ENCODE peak calls at places on chromosomes 16 and 17, in nine cellular contexts. One of them, this sample, is unnamed.

GRCh38 chr16:53517851-53518250 is 14.8 kb upstream of the AKTIP start:
- DNase-seq in WTC11: no peak
- DNase-seq in body of pancreas: no peak
- DNase-seq in AG10803: no peak
- DNase-seq in OCI-LY7: no peak
- DNase-seq in fibroblast of the aortic adventitia: no peak
- DNase-seq in tibial artery: no peak
- DNase-seq in Caco-2: no peak
- DNase-seq in bronchial epithelial cell: no peak
- DNase-seq in this sample: no peak

GRCh38 chr16:31371619-31372484 is 16.9 kb downstream of the ITGAX start:
- DNase-seq in WTC11: no peak
- DNase-seq in body of pancreas: no peak
- DNase-seq in AG10803: no peak
- DNase-seq in OCI-LY7: no peak
- DNase-seq in fibroblast of the aortic adventitia: no peak
- DNase-seq in tibial artery: no peak
- DNase-seq in Caco-2: no peak
- DNase-seq in bronchial epithelial cell: no peak
- DNase-seq in this sample: no peak

GRCh38 chr17:69142473-69142802 is 743 bp upstream of the ABCA6 start:
- DNase-seq in WTC11: no peak
- DNase-seq in body of pancreas: peak
- DNase-seq in AG10803: peak
- DNase-seq in OCI-LY7: no peak
- DNase-seq in fibroblast of the aortic adventitia: peak
- DNase-seq in tibial artery: no peak
- DNase-seq in Caco-2: no peak
- DNase-seq in bronchial epithelial cell: peak
- DNase-seq in this sample: no peak

GRCh38 chr17:66915204-66915611 is 49.3 kb upstream of the CACNG4 start:
- DNase-seq in WTC11: peak
- DNase-seq in body of pancreas: peak
- DNase-seq in AG10803: no peak
- DNase-seq in OCI-LY7: no peak
- DNase-seq in fibroblast of the aortic adventitia: no peak
- DNase-seq in tibial artery: no peak
- DNase-seq in Caco-2: no peak
- DNase-seq in bronchial epithelial cell: peak
- DNase-seq in this sample: no peak

GRCh38 chr16:70417661-70418060 is 21.2 kb downstream of the ST3GAL2 start:
- DNase-seq in WTC11: no peak
- DNase-seq in body of pancreas: no peak
- DNase-seq in AG10803: no peak
- DNase-seq in OCI-LY7: no peak
- DNase-seq in fibroblast of the aortic adventitia: no peak
- DNase-seq in tibial artery: no peak
- DNase-seq in Caco-2: no peak
- DNase-seq in bronchial epithelial cell: no peak
- DNase-seq in this sample: no peak

GRCh38 chr16:86826931-86827330 is 248.6 kb downstream of the FOXL1 start:
- DNase-seq in WTC11: peak
- DNase-seq in body of pancreas: no peak
- DNase-seq in AG10803: peak
- DNase-seq in OCI-LY7: no peak
- DNase-seq in fibroblast of the aortic adventitia: no peak
- DNase-seq in tibial artery: peak
- DNase-seq in Caco-2: no peak
- DNase-seq in bronchial epithelial cell: no peak
- DNase-seq in this sample: no peak

GRCh38 chr16:89546781-89547180 is 13.7 kb upstream of the RPL13 start:
- DNase-seq in WTC11: no peak
- DNase-seq in body of pancreas: no peak
- DNase-seq in AG10803: no peak
- DNase-seq in OCI-LY7: no peak
- DNase-seq in fibroblast of the aortic adventitia: no peak
- DNase-seq in tibial artery: no peak
- DNase-seq in Caco-2: no peak
- DNase-seq in bronchial epithelial cell: no peak
- DNase-seq in this sample: no peak

GRCh38 chr17:75181608-75182318 is 996 bp downstream of the SUMO2 start:
- DNase-seq in WTC11: no peak
- DNase-seq in body of pancreas: peak
- DNase-seq in AG10803: no peak
- DNase-seq in OCI-LY7: peak
- DNase-seq in fibroblast of the aortic adventitia: no peak
- DNase-seq in tibial artery: peak
- DNase-seq in Caco-2: no peak
- DNase-seq in bronchial epithelial cell: no peak
- DNase-seq in this sample: no peak

GRCh38 chr17:47253541-47254402 is at the start of gene ITGB3:
- DNase-seq in WTC11: peak
- DNase-seq in body of pancreas: peak
- DNase-seq in AG10803: peak
- DNase-seq in OCI-LY7: peak
- DNase-seq in fibroblast of the aortic adventitia: peak
- DNase-seq in tibial artery: peak
- DNase-seq in Caco-2: peak
- DNase-seq in bronchial epithelial cell: peak
- DNase-seq in this sample: peak

GRCh38 chr17:62819511-62820221 is 11.6 kb upstream of the MARCHF10 start:
- DNase-seq in WTC11: no peak
- DNase-seq in body of pancreas: peak
- DNase-seq in AG10803: peak
- DNase-seq in OCI-LY7: no peak
- DNase-seq in fibroblast of the aortic adventitia: peak
- DNase-seq in tibial artery: no peak
- DNase-seq in Caco-2: peak
- DNase-seq in bronchial epithelial cell: peak
- DNase-seq in this sample: peak

GRCh38 chr17:37098910-37099664 is 150.3 kb downstream of the AATF start:
- DNase-seq in WTC11: no peak
- DNase-seq in body of pancreas: no peak
- DNase-seq in AG10803: no peak
- DNase-seq in OCI-LY7: no peak
- DNase-seq in fibroblast of the aortic adventitia: no peak
- DNase-seq in tibial artery: no peak
- DNase-seq in Caco-2: no peak
- DNase-seq in bronchial epithelial cell: peak
- DNase-seq in this sample: no peak

GRCh38 chr17:73667184-73667959 is 23.1 kb upstream of the SDK2 start:
- DNase-seq in WTC11: no peak
- DNase-seq in body of pancreas: peak
- DNase-seq in AG10803: no peak
- DNase-seq in OCI-LY7: peak
- DNase-seq in fibroblast of the aortic adventitia: no peak
- DNase-seq in tibial artery: no peak
- DNase-seq in Caco-2: no peak
- DNase-seq in bronchial epithelial cell: no peak
- DNase-seq in this sample: no peak

GRCh38 chr17:68733241-68734176 is 132.3 kb upstream of the FAM20A start:
- DNase-seq in WTC11: no peak
- DNase-seq in body of pancreas: peak
- DNase-seq in AG10803: peak
- DNase-seq in OCI-LY7: no peak
- DNase-seq in fibroblast of the aortic adventitia: peak
- DNase-seq in tibial artery: peak
- DNase-seq in Caco-2: peak
- DNase-seq in bronchial epithelial cell: peak
- DNase-seq in this sample: no peak

GRCh38 chr17:71764507-71764906 is 356.3 kb upstream of the SOX9 start:
- DNase-seq in WTC11: peak
- DNase-seq in body of pancreas: peak
- DNase-seq in AG10803: no peak
- DNase-seq in OCI-LY7: peak
- DNase-seq in fibroblast of the aortic adventitia: no peak
- DNase-seq in tibial artery: no peak
- DNase-seq in Caco-2: peak
- DNase-seq in bronchial epithelial cell: no peak
- DNase-seq in this sample: peak

GRCh38 chr16:82092711-82093110 is 57.7 kb downstream of the HSD17B2 start:
- DNase-seq in WTC11: no peak
- DNase-seq in body of pancreas: no peak
- DNase-seq in AG10803: peak
- DNase-seq in OCI-LY7: no peak
- DNase-seq in fibroblast of the aortic adventitia: peak
- DNase-seq in tibial artery: no peak
- DNase-seq in Caco-2: no peak
- DNase-seq in bronchial epithelial cell: peak
- DNase-seq in this sample: no peak

GRCh38 chr16:82091225-82091624 is 56.2 kb downstream of the HSD17B2 start:
- DNase-seq in WTC11: no peak
- DNase-seq in body of pancreas: no peak
- DNase-seq in AG10803: peak
- DNase-seq in OCI-LY7: no peak
- DNase-seq in fibroblast of the aortic adventitia: peak
- DNase-seq in tibial artery: no peak
- DNase-seq in Caco-2: no peak
- DNase-seq in bronchial epithelial cell: peak
- DNase-seq in this sample: no peak

GRCh38 chr16:82093901-82094300 is 58.8 kb downstream of the HSD17B2 start:
- DNase-seq in WTC11: no peak
- DNase-seq in body of pancreas: no peak
- DNase-seq in AG10803: no peak
- DNase-seq in OCI-LY7: no peak
- DNase-seq in fibroblast of the aortic adventitia: peak
- DNase-seq in tibial artery: no peak
- DNase-seq in Caco-2: no peak
- DNase-seq in bronchial epithelial cell: peak
- DNase-seq in this sample: no peak

GRCh38 chr16:82094942-82095540 is 60.0 kb downstream of the HSD17B2 start:
- DNase-seq in WTC11: no peak
- DNase-seq in body of pancreas: no peak
- DNase-seq in AG10803: no peak
- DNase-seq in OCI-LY7: no peak
- DNase-seq in fibroblast of the aortic adventitia: no peak
- DNase-seq in tibial artery: no peak
- DNase-seq in Caco-2: no peak
- DNase-seq in bronchial epithelial cell: no peak
- DNase-seq in this sample: no peak

GRCh38 chr16:82096641-82097040 is 61.6 kb downstream of the HSD17B2 start:
- DNase-seq in WTC11: no peak
- DNase-seq in body of pancreas: no peak
- DNase-seq in AG10803: no peak
- DNase-seq in OCI-LY7: no peak
- DNase-seq in fibroblast of the aortic adventitia: no peak
- DNase-seq in tibial artery: no peak
- DNase-seq in Caco-2: no peak
- DNase-seq in bronchial epithelial cell: no peak
- DNase-seq in this sample: no peak
- TF ChIP-seq CTCF in WTC11: no peak
- TF ChIP-seq CTCF in body of pancreas: no peak
- TF ChIP-seq CTCF in AG10803: no peak
- TF ChIP-seq CTCF in OCI-LY7: no peak
- TF ChIP-seq CTCF in fibroblast of the aortic adventitia: no peak
- TF ChIP-seq CTCF in tibial artery: no peak
- TF ChIP-seq CTCF in Caco-2: no peak
- TF ChIP-seq CTCF in bronchial epithelial cell: no peak
- TF ChIP-seq CTCF in this sample: no peak

DNA sequence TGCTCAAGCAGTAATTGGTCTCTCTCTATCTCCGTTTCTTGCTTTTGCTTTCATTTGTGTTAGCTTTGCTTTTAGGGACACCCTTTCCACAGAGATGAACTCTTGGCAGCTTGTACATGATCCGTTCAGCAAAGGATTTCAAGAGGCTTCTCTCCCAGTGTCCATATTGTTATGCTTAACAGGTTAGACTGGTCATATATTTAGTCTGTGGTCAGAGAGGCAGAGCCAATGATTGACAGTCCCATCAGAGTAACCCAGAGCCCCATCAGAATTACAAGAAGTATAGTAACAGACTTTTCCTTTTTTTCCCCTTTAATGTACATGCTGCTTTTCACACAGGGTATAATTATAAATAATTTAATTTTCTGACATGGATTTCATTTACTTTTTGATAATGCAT is 34.4 kb downstream of the GDPD1 start:
- DNase-seq in WTC11: no peak
- DNase-seq in body of pancreas: no peak
- DNase-seq in AG10803: no peak
- DNase-seq in OCI-LY7: no peak
- DNase-seq in fibroblast of the aortic adventitia: no peak
- DNase-seq in tibial artery: no peak
- DNase-seq in Caco-2: no peak
- DNase-seq in bronchial epithelial cell: peak
- DNase-seq in this sample: no peak
- TF ChIP-seq CTCF in WTC11: no peak
- TF ChIP-seq CTCF in body of pancreas: no peak
- TF ChIP-seq CTCF in AG10803: no peak
- TF ChIP-seq CTCF in OCI-LY7: no peak
- TF ChIP-seq CTCF in fibroblast of the aortic adventitia: no peak
- TF ChIP-seq CTCF in tibial artery: no peak
- TF ChIP-seq CTCF in Caco-2: no peak
- TF ChIP-seq CTCF in bronchial epithelial cell: no peak
- TF ChIP-seq CTCF in this sample: no peak

GRCh38 chr16:2854700-2855309 is 3.2 kb downstream of the PRSS22 start:
- DNase-seq in WTC11: peak
- DNase-seq in body of pancreas: no peak
- DNase-seq in AG10803: no peak
- DNase-seq in OCI-LY7: peak
- DNase-seq in fibroblast of the aortic adventitia: no peak
- DNase-seq in tibial artery: no peak
- DNase-seq in Caco-2: no peak
- DNase-seq in bronchial epithelial cell: no peak
- DNase-seq in this sample: no peak
- TF ChIP-seq CTCF in WTC11: peak
- TF ChIP-seq CTCF in body of pancreas: peak
- TF ChIP-seq CTCF in AG10803: peak
- TF ChIP-seq CTCF in OCI-LY7: peak
- TF ChIP-seq CTCF in fibroblast of the aortic adventitia: peak
- TF ChIP-seq CTCF in tibial artery: no peak
- TF ChIP-seq CTCF in Caco-2: peak
- TF ChIP-seq CTCF in bronchial epithelial cell: peak
- TF ChIP-seq CTCF in this sample: peak

GRCh38 chr17:21119247-21119944 is 7.4 kb upstream of the DHRS7B start:
- DNase-seq in WTC11: peak
- DNase-seq in body of pancreas: peak
- DNase-seq in AG10803: peak
- DNase-seq in OCI-LY7: peak
- DNase-seq in fibroblast of the aortic adventitia: peak
- DNase-seq in tibial artery: peak
- DNase-seq in Caco-2: peak
- DNase-seq in bronchial epithelial cell: peak
- DNase-seq in this sample: peak
- TF ChIP-seq CTCF in WTC11: peak
- TF ChIP-seq CTCF in body of pancreas: peak
- TF ChIP-seq CTCF in AG10803: peak
- TF ChIP-seq CTCF in OCI-LY7: peak
- TF ChIP-seq CTCF in fibroblast of the aortic adventitia: peak
- TF ChIP-seq CTCF in tibial artery: peak
- TF ChIP-seq CTCF in Caco-2: peak
- TF ChIP-seq CTCF in bronchial epithelial cell: peak
- TF ChIP-seq CTCF in this sample: peak

GRCh38 chr16:67036323-67036741 is 7.4 kb downstream of the CBFB start:
- DNase-seq in WTC11: no peak
- DNase-seq in body of pancreas: peak
- DNase-seq in AG10803: peak
- DNase-seq in OCI-LY7: no peak
- DNase-seq in fibroblast of the aortic adventitia: no peak
- DNase-seq in tibial artery: no peak
- DNase-seq in Caco-2: no peak
- DNase-seq in bronchial epithelial cell: no peak
- DNase-seq in this sample: no peak
- TF ChIP-seq CTCF in WTC11: no peak
- TF ChIP-seq CTCF in body of pancreas: no peak
- TF ChIP-seq CTCF in AG10803: no peak
- TF ChIP-seq CTCF in OCI-LY7: no peak
- TF ChIP-seq CTCF in fibroblast of the aortic adventitia: no peak
- TF ChIP-seq CTCF in tibial artery: no peak
- TF ChIP-seq CTCF in Caco-2: no peak
- TF ChIP-seq CTCF in bronchial epithelial cell: no peak
- TF ChIP-seq CTCF in this sample: no peak

This sample was measured in heart right ventricle.